ENCODE peak calls at places on chromosomes 1 and 21, in eight cellular contexts. One of them, this sample, is unnamed.

GRCh38 chr1:25991937-25992688 is 5.8 kb downstream of the PAFAH2 start:
- DNase-seq in lower lobe of right lung: no peak
- DNase-seq in Karpas-422: no peak
- DNase-seq in CD8-positive, alpha-beta T cell: no peak
- DNase-seq in heart right ventricle: no peak
- DNase-seq in esophagus squamous epithelium: no peak
- DNase-seq in psoas muscle: no peak
- DNase-seq in cardiac muscle cell: peak
- DNase-seq in this sample: no peak

GRCh38 chr1:12173631-12174121 is 6.9 kb downstream of the TNFRSF1B start:
- DNase-seq in lower lobe of right lung: peak
- DNase-seq in Karpas-422: no peak
- DNase-seq in CD8-positive, alpha-beta T cell: peak
- DNase-seq in heart right ventricle: peak
- DNase-seq in esophagus squamous epithelium: no peak
- DNase-seq in psoas muscle: no peak
- DNase-seq in cardiac muscle cell: peak
- DNase-seq in this sample: no peak

GRCh38 chr21:41167348-41168342 is at the start of gene BACE2:
- DNase-seq in lower lobe of right lung: peak
- DNase-seq in Karpas-422: no peak
- DNase-seq in CD8-positive, alpha-beta T cell: peak
- DNase-seq in heart right ventricle: peak
- DNase-seq in esophagus squamous epithelium: no peak
- DNase-seq in psoas muscle: peak
- DNase-seq in cardiac muscle cell: peak
- DNase-seq in this sample: no peak

GRCh38 chr1:226893936-226894335 is 23.5 kb downstream of the PSEN2 start:
- DNase-seq in lower lobe of right lung: no peak
- DNase-seq in Karpas-422: no peak
- DNase-seq in CD8-positive, alpha-beta T cell: no peak
- DNase-seq in heart right ventricle: no peak
- DNase-seq in esophagus squamous epithelium: no peak
- DNase-seq in psoas muscle: no peak
- DNase-seq in cardiac muscle cell: no peak
- DNase-seq in this sample: no peak

GRCh38 chr1:231021540-231022031 is 18.5 kb downstream of the FAM89A start:
- DNase-seq in lower lobe of right lung: no peak
- DNase-seq in Karpas-422: no peak
- DNase-seq in CD8-positive, alpha-beta T cell: no peak
- DNase-seq in heart right ventricle: no peak
- DNase-seq in esophagus squamous epithelium: no peak
- DNase-seq in psoas muscle: no peak
- DNase-seq in cardiac muscle cell: no peak
- DNase-seq in this sample: no peak

GRCh38 chr1:36846366-36846765 is 187.9 kb downstream of the GRIK3 start:
- DNase-seq in lower lobe of right lung: no peak
- DNase-seq in Karpas-422: no peak
- DNase-seq in CD8-positive, alpha-beta T cell: no peak
- DNase-seq in heart right ventricle: no peak
- DNase-seq in esophagus squamous epithelium: no peak
- DNase-seq in psoas muscle: no peak
- DNase-seq in cardiac muscle cell: no peak
- DNase-seq in this sample: no peak

GRCh38 chr1:234851450-234852438 is 241.8 kb upstream of the IRF2BP2 start:
- DNase-seq in lower lobe of right lung: peak
- DNase-seq in Karpas-422: peak
- DNase-seq in CD8-positive, alpha-beta T cell: no peak
- DNase-seq in heart right ventricle: no peak
- DNase-seq in esophagus squamous epithelium: no peak
- DNase-seq in psoas muscle: no peak
- DNase-seq in cardiac muscle cell: peak
- DNase-seq in this sample: peak

GRCh38 chr1:70503358-70503757 is 92.3 kb downstream of the CTH start:
- DNase-seq in lower lobe of right lung: no peak
- DNase-seq in Karpas-422: no peak
- DNase-seq in CD8-positive, alpha-beta T cell: no peak
- DNase-seq in heart right ventricle: no peak
- DNase-seq in esophagus squamous epithelium: no peak
- DNase-seq in psoas muscle: no peak
- DNase-seq in cardiac muscle cell: no peak
- DNase-seq in this sample: no peak

GRCh38 chr1:33258788-33259274 is 2.5 kb downstream of the ZNF362 start:
- DNase-seq in lower lobe of right lung: no peak
- DNase-seq in Karpas-422: no peak
- DNase-seq in CD8-positive, alpha-beta T cell: no peak
- DNase-seq in heart right ventricle: no peak
- DNase-seq in esophagus squamous epithelium: no peak
- DNase-seq in psoas muscle: no peak
- DNase-seq in cardiac muscle cell: no peak
- DNase-seq in this sample: no peak

GRCh38 chr1:173356211-173356762 is 120.8 kb upstream of the PRDX6 start:
- DNase-seq in lower lobe of right lung: no peak
- DNase-seq in Karpas-422: no peak
- DNase-seq in CD8-positive, alpha-beta T cell: no peak
- DNase-seq in heart right ventricle: no peak
- DNase-seq in esophagus squamous epithelium: no peak
- DNase-seq in psoas muscle: no peak
- DNase-seq in cardiac muscle cell: no peak
- DNase-seq in this sample: no peak

GRCh38 chr1:22341791-22342605 is 109.7 kb upstream of the ZBTB40 start:
- DNase-seq in lower lobe of right lung: no peak
- DNase-seq in Karpas-422: no peak
- DNase-seq in CD8-positive, alpha-beta T cell: no peak
- DNase-seq in heart right ventricle: no peak
- DNase-seq in esophagus squamous epithelium: no peak
- DNase-seq in psoas muscle: peak
- DNase-seq in cardiac muscle cell: peak
- DNase-seq in this sample: no peak

GRCh38 chr1:43034195-43034658 is 75.6 kb upstream of the SLC2A1 start:
- DNase-seq in lower lobe of right lung: no peak
- DNase-seq in Karpas-422: no peak
- DNase-seq in CD8-positive, alpha-beta T cell: no peak
- DNase-seq in heart right ventricle: no peak
- DNase-seq in esophagus squamous epithelium: no peak
- DNase-seq in psoas muscle: no peak
- DNase-seq in cardiac muscle cell: no peak
- DNase-seq in this sample: no peak

GRCh38 chr1:33460947-33461629 is 11.4 kb upstream of the ZSCAN20 start:
- DNase-seq in lower lobe of right lung: no peak
- DNase-seq in Karpas-422: peak
- DNase-seq in CD8-positive, alpha-beta T cell: no peak
- DNase-seq in heart right ventricle: peak
- DNase-seq in esophagus squamous epithelium: no peak
- DNase-seq in psoas muscle: no peak
- DNase-seq in cardiac muscle cell: no peak
- DNase-seq in this sample: peak

GRCh38 chr1:64894438-64895196 is 71.7 kb downstream of the JAK1 start:
- DNase-seq in lower lobe of right lung: no peak
- DNase-seq in Karpas-422: no peak
- DNase-seq in CD8-positive, alpha-beta T cell: no peak
- DNase-seq in heart right ventricle: no peak
- DNase-seq in esophagus squamous epithelium: no peak
- DNase-seq in psoas muscle: no peak
- DNase-seq in cardiac muscle cell: no peak
- DNase-seq in this sample: no peak

GRCh38 chr1:53050310-53050709 is 11.7 kb upstream of the PODN start:
- DNase-seq in lower lobe of right lung: no peak
- DNase-seq in Karpas-422: no peak
- DNase-seq in CD8-positive, alpha-beta T cell: no peak
- DNase-seq in heart right ventricle: no peak
- DNase-seq in esophagus squamous epithelium: no peak
- DNase-seq in psoas muscle: no peak
- DNase-seq in cardiac muscle cell: no peak
- DNase-seq in this sample: no peak

GRCh38 chr1:63868220-63868897 is 94.5 kb downstream of the ROR1 start:
- DNase-seq in lower lobe of right lung: no peak
- DNase-seq in Karpas-422: peak
- DNase-seq in CD8-positive, alpha-beta T cell: no peak
- DNase-seq in heart right ventricle: no peak
- DNase-seq in esophagus squamous epithelium: no peak
- DNase-seq in psoas muscle: no peak
- DNase-seq in cardiac muscle cell: no peak
- DNase-seq in this sample: peak

GRCh38 chr21:16046625-16047340 is 317.0 kb downstream of the USP25 start:
- DNase-seq in lower lobe of right lung: no peak
- DNase-seq in Karpas-422: no peak
- DNase-seq in CD8-positive, alpha-beta T cell: no peak
- DNase-seq in heart right ventricle: no peak
- DNase-seq in esophagus squamous epithelium: no peak
- DNase-seq in psoas muscle: no peak
- DNase-seq in cardiac muscle cell: no peak
- DNase-seq in this sample: no peak

GRCh38 chr1:201714542-201715276 is 114.2 kb upstream of the IPO9 start:
- DNase-seq in lower lobe of right lung: peak
- DNase-seq in Karpas-422: no peak
- DNase-seq in CD8-positive, alpha-beta T cell: no peak
- DNase-seq in heart right ventricle: peak
- DNase-seq in esophagus squamous epithelium: peak
- DNase-seq in psoas muscle: peak
- DNase-seq in cardiac muscle cell: peak
- DNase-seq in this sample: no peak
- H3K4me3 ChIP-seq in lower lobe of right lung: peak
- H3K4me3 ChIP-seq in Karpas-422: no peak
- H3K4me3 ChIP-seq in CD8-positive, alpha-beta T cell: no peak
- H3K4me3 ChIP-seq in heart right ventricle: no peak
- H3K4me3 ChIP-seq in esophagus squamous epithelium: no peak
- H3K4me3 ChIP-seq in psoas muscle: no peak
- H3K4me3 ChIP-seq in cardiac muscle cell: no peak
- H3K4me3 ChIP-seq in this sample: no peak

DNA sequence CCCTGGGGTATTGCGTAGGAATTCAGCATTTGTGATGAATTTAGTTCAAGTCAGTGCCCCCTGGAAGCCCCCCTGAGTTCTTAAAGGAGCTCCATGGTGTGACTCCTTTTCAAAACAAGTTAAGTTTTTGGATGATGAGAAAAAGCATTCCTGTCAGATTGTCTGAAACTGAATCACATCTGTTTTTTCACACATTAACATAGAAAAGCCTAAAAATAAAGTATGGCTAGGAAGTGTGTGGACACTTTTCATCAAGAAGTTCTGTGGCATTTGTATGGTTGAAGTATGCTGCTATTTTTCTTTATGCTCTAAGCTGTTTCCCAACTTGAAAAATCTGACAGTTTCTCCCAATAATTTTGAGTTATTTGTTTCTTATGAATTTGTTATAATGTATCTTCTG is 33.7 kb downstream of the PRDM2 start:
- DNase-seq in lower lobe of right lung: no peak
- DNase-seq in Karpas-422: no peak
- DNase-seq in CD8-positive, alpha-beta T cell: no peak
- DNase-seq in heart right ventricle: no peak
- DNase-seq in esophagus squamous epithelium: no peak
- DNase-seq in psoas muscle: no peak
- DNase-seq in cardiac muscle cell: no peak
- DNase-seq in this sample: no peak
- H3K27ac ChIP-seq in lower lobe of right lung: no peak
- H3K27ac ChIP-seq in Karpas-422: no peak
- H3K27ac ChIP-seq in CD8-positive, alpha-beta T cell: peak
- H3K27ac ChIP-seq in heart right ventricle: no peak
- H3K27ac ChIP-seq in esophagus squamous epithelium: no peak
- H3K27ac ChIP-seq in psoas muscle: no peak
- H3K27ac ChIP-seq in cardiac muscle cell: no peak
- H3K27ac ChIP-seq in this sample: peak

DNA sequence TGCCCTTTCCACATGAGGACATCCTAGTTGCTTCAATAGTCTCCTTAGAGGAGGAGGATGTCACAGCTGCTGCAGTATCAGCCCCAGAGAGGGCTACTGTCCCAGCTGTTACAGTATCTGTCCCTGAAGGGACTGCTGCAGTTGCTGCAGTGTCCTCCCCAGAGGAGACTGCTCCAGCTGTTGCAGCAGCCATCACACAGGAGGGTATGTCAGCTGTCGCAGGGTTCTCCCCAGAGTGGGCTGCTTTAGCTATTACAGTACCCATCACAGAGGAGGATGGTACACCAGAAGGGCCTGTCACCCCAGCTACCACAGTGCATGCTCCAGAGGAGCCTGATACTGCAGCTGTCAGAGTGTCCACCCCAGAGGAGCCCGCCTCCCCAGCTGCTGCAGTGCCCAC is 78.5 kb upstream of the BMP8A start:
- DNase-seq in lower lobe of right lung: no peak
- DNase-seq in Karpas-422: no peak
- DNase-seq in CD8-positive, alpha-beta T cell: no peak
- DNase-seq in heart right ventricle: no peak
- DNase-seq in esophagus squamous epithelium: no peak
- DNase-seq in psoas muscle: no peak
- DNase-seq in cardiac muscle cell: no peak
- DNase-seq in this sample: no peak
- H3K4me3 ChIP-seq in lower lobe of right lung: peak
- H3K4me3 ChIP-seq in Karpas-422: no peak
- H3K4me3 ChIP-seq in CD8-positive, alpha-beta T cell: no peak
- H3K4me3 ChIP-seq in heart right ventricle: no peak
- H3K4me3 ChIP-seq in esophagus squamous epithelium: no peak
- H3K4me3 ChIP-seq in psoas muscle: no peak
- H3K4me3 ChIP-seq in cardiac muscle cell: no peak
- H3K4me3 ChIP-seq in this sample: no peak

GRCh38 chr1:111505641-111506119 is 2.2 kb upstream of the ADORA3 start:
- DNase-seq in lower lobe of right lung: no peak
- DNase-seq in Karpas-422: peak
- DNase-seq in CD8-positive, alpha-beta T cell: no peak
- DNase-seq in heart right ventricle: no peak
- DNase-seq in esophagus squamous epithelium: no peak
- DNase-seq in psoas muscle: no peak
- DNase-seq in cardiac muscle cell: no peak
- DNase-seq in this sample: peak

GRCh38 chr1:111506561-111506960 is 3.1 kb upstream of the ADORA3 start:
- DNase-seq in lower lobe of right lung: no peak
- DNase-seq in Karpas-422: peak
- DNase-seq in CD8-positive, alpha-beta T cell: no peak
- DNase-seq in heart right ventricle: no peak
- DNase-seq in esophagus squamous epithelium: no peak
- DNase-seq in psoas muscle: no peak
- DNase-seq in cardiac muscle cell: no peak
- DNase-seq in this sample: no peak

GRCh38 chr1:111507411-111508201 is 4.2 kb upstream of the ADORA3 start:
- DNase-seq in lower lobe of right lung: peak
- DNase-seq in Karpas-422: peak
- DNase-seq in CD8-positive, alpha-beta T cell: peak
- DNase-seq in heart right ventricle: peak
- DNase-seq in esophagus squamous epithelium: peak
- DNase-seq in psoas muscle: peak
- DNase-seq in cardiac muscle cell: peak
- DNase-seq in this sample: peak

GRCh38 chr1:111503585-111504060 is at the start of the genes ADORA3 and TMIGD3:
- DNase-seq in lower lobe of right lung: no peak
- DNase-seq in Karpas-422: peak
- DNase-seq in CD8-positive, alpha-beta T cell: no peak
- DNase-seq in heart right ventricle: no peak
- DNase-seq in esophagus squamous epithelium: no peak
- DNase-seq in psoas muscle: no peak
- DNase-seq in cardiac muscle cell: no peak
- DNase-seq in this sample: peak

DNA sequence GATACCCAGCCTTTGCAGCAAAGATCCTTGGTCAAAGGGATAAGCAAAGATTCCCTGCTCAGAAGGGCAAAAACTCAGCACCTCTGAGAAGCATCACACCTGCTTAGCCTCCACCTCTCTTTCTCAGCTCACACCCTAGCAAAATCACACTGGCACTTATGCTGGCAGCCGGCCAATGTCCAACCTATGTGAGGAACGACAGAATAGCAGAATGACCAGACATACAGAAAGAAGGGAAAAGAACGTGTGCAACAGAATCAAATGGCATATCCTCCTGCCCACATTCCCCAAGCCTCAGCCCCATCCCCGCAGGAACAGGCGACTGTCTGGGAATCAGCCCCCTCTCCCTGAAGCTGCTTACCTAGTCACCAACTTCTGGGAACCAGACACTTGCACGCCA is 664 bp upstream of the ADORA3 start:
- DNase-seq in lower lobe of right lung: no peak
- DNase-seq in Karpas-422: no peak
- DNase-seq in CD8-positive, alpha-beta T cell: no peak
- DNase-seq in heart right ventricle: no peak
- DNase-seq in esophagus squamous epithelium: no peak
- DNase-seq in psoas muscle: no peak
- DNase-seq in cardiac muscle cell: no peak
- DNase-seq in this sample: no peak
- H3K27ac ChIP-seq in lower lobe of right lung: peak
- H3K27ac ChIP-seq in Karpas-422: no peak
- H3K27ac ChIP-seq in CD8-positive, alpha-beta T cell: no peak
- H3K27ac ChIP-seq in heart right ventricle: no peak
- H3K27ac ChIP-seq in esophagus squamous epithelium: peak
- H3K27ac ChIP-seq in psoas muscle: no peak
- H3K27ac ChIP-seq in cardiac muscle cell: no peak
- H3K27ac ChIP-seq in this sample: peak

This sample was measured in OCI-LY7.